ENCODE peak calls at places on chromosomes 11 and 22, in five cellular contexts. X is stimulated activated naive CD8-positive, alpha-beta T cell treated with anti-CD3 and anti-CD28 coated beads, Interleukin-15, amount 100 ng/mL, for 72 hours; Y is lower lobe of right lung; A is T-helper 17 cell; I is A549. P is an unnamed sample.

GRCh38 chr11:117584056-117584830 is 212.8 kb downstream of the DSCAML1 start:
- ATAC-seq in A (no peak), X (no peak), Y (no peak), I (no peak), P (no peak)

GRCh38 chr11:107769189-107769588 is 57.3 kb upstream of the SLN start:
- ATAC-seq in A (no peak), X (peak), Y (no peak), I (no peak), P (no peak)

GRCh38 chr22:17430298-17430900 is 61.1 kb downstream of the CECR2 start:
- ATAC-seq in Y (peak), A (no peak), X (no peak), I (no peak), P (peak)

GRCh38 chr11:62553839-62554361 is 7.3 kb upstream of the AHNAK start:
- ATAC-seq in A (no peak), X (no peak), I (peak), Y (no peak), P (no peak)

GRCh38 chr22:27241430-27242110 is 560.0 kb downstream of the MN1 start:
- ATAC-seq in I (no peak), X (no peak), A (no peak), Y (no peak), P (peak)

GRCh38 chr11:4607782-4608666 is at the start of gene TRIM68:
- ATAC-seq in A (peak), Y (peak), X (peak), I (peak), P (peak)

GRCh38 chr11:19389787-19390303 is 149.1 kb upstream of the E2F8 start:
- ATAC-seq in Y (peak), A (no peak), X (no peak), I (peak), P (peak)

GRCh38 chr11:45646275-45646970 is 19.0 kb downstream of the CHST1 start:
- ATAC-seq in X (peak), A (peak), Y (no peak), I (peak), P (peak)

GRCh38 chr11:124670732-124671131 is 2.8 kb downstream of the SIAE start:
- ATAC-seq in A (peak), Y (no peak), X (peak), I (no peak), P (no peak)